ENCODE peak calls at places on chromosome 17, in six cellular contexts. One of them, this sample, is unnamed. For H3K36me3, the result is how much of the 10 kb centered on the place peaks cover.

GRCh38 chr17:38752930-38753506 is 477 bp downstream of the PSMB3 start:
- DNase-seq in spleen: peak
- DNase-seq in mesenchymal stem cell: no peak
- DNase-seq in aorta: no peak
- DNase-seq in body of pancreas: no peak
- DNase-seq in H7: no peak
- DNase-seq in this sample: no peak

GRCh38 chr17:43905985-43906852 is 1.1 kb downstream of the MPP2 start:
- DNase-seq in mesenchymal stem cell: peak
- DNase-seq in H7: peak
- DNase-seq in body of pancreas: peak
- DNase-seq in aorta: peak
- DNase-seq in spleen: no peak
- DNase-seq in this sample: no peak

GRCh38 chr17:7444682-7445010 is 215 bp upstream of the CHRNB1 start:
- DNase-seq in aorta: no peak
- DNase-seq in body of pancreas: no peak
- DNase-seq in spleen: no peak
- DNase-seq in mesenchymal stem cell: no peak
- DNase-seq in H7: no peak
- DNase-seq in this sample: peak

GRCh38 chr17:81741594-81742452 is 29.7 kb downstream of the SLC25A10 start:
- DNase-seq in mesenchymal stem cell: peak
- DNase-seq in body of pancreas: no peak
- DNase-seq in H7: no peak
- DNase-seq in aorta: no peak
- DNase-seq in spleen: no peak
- DNase-seq in this sample: no peak

GRCh38 chr17:16534236-16534635 is 34.8 kb downstream of the ZNF287 start:
- DNase-seq in body of pancreas: no peak
- DNase-seq in spleen: no peak
- DNase-seq in aorta: no peak
- DNase-seq in mesenchymal stem cell: no peak
- DNase-seq in H7: no peak
- DNase-seq in this sample: no peak

GRCh38 chr17:73348824-73349095 is 37.0 kb upstream of the CDC42EP4 start:
- DNase-seq in H7: no peak
- DNase-seq in aorta: no peak
- DNase-seq in body of pancreas: no peak
- DNase-seq in mesenchymal stem cell: no peak
- DNase-seq in spleen: no peak
- DNase-seq in this sample: no peak

GRCh38 chr17:16512011-16512410 is 20.0 kb upstream of the LRRC75A start:
- DNase-seq in spleen: peak
- DNase-seq in aorta: no peak
- DNase-seq in body of pancreas: no peak
- DNase-seq in H7: peak
- DNase-seq in mesenchymal stem cell: no peak
- DNase-seq in this sample: no peak

GRCh38 chr17:31492880-31493655 is 101.6 kb downstream of the RAB11FIP4 start:
- DNase-seq in aorta: peak
- DNase-seq in body of pancreas: peak
- DNase-seq in mesenchymal stem cell: no peak
- DNase-seq in spleen: peak
- DNase-seq in H7: no peak
- DNase-seq in this sample: no peak

GRCh38 chr17:60559659-60559994 is 33.6 kb upstream of the APPBP2 start:
- DNase-seq in H7: no peak
- DNase-seq in aorta: no peak
- DNase-seq in mesenchymal stem cell: no peak
- DNase-seq in spleen: no peak
- DNase-seq in body of pancreas: no peak
- DNase-seq in this sample: no peak

GRCh38 chr17:46191332-46192210 is 1.7 kb downstream of the KANSL1 start:
- DNase-seq in mesenchymal stem cell: peak
- DNase-seq in H7: peak
- DNase-seq in body of pancreas: no peak
- DNase-seq in aorta: no peak
- DNase-seq in spleen: no peak
- DNase-seq in this sample: peak

GRCh38 chr17:61504697-61505096 is 52.5 kb downstream of the TBX4 start:
- DNase-seq in body of pancreas: no peak
- DNase-seq in aorta: no peak
- DNase-seq in mesenchymal stem cell: peak
- DNase-seq in spleen: no peak
- DNase-seq in H7: no peak
- DNase-seq in this sample: peak

GRCh38 chr17:65177901-65178300 is 40.7 kb downstream of the RGS9 start:
- DNase-seq in H7: no peak
- DNase-seq in body of pancreas: no peak
- DNase-seq in aorta: no peak
- DNase-seq in spleen: no peak
- DNase-seq in mesenchymal stem cell: peak
- DNase-seq in this sample: peak

GRCh38 chr17:63626551-63627228 is 4.5 kb downstream of the MAP3K3 start:
- DNase-seq in aorta: no peak
- DNase-seq in body of pancreas: no peak
- DNase-seq in spleen: no peak
- DNase-seq in H7: no peak
- DNase-seq in mesenchymal stem cell: peak
- DNase-seq in this sample: no peak

GRCh38 chr17:80195671-80196529 is 24.2 kb downstream of the SGSH start:
- DNase-seq in mesenchymal stem cell: peak
- DNase-seq in H7: peak
- DNase-seq in body of pancreas: no peak
- DNase-seq in spleen: peak
- DNase-seq in aorta: no peak
- DNase-seq in this sample: no peak

GRCh38 chr17:72466199-72466598 is 345.4 kb downstream of the SOX9 start:
- DNase-seq in mesenchymal stem cell: peak
- DNase-seq in spleen: no peak
- DNase-seq in body of pancreas: no peak
- DNase-seq in aorta: no peak
- DNase-seq in H7: no peak
- DNase-seq in this sample: peak

GRCh38 chr17:14776791-14777190 is 475.9 kb downstream of the HS3ST3B1 start:
- DNase-seq in spleen: no peak
- DNase-seq in body of pancreas: no peak
- DNase-seq in mesenchymal stem cell: no peak
- DNase-seq in aorta: no peak
- DNase-seq in H7: no peak
- DNase-seq in this sample: peak

GRCh38 chr17:42386784-42387183 is 1.5 kb downstream of the STAT3 start:
- DNase-seq in aorta: no peak
- DNase-seq in spleen: no peak
- DNase-seq in body of pancreas: no peak
- DNase-seq in mesenchymal stem cell: no peak
- DNase-seq in H7: no peak
- DNase-seq in this sample: no peak

GRCh38 chr17:49093131-49093530 is 39.4 kb upstream of the B4GALNT2 start:
- DNase-seq in aorta: no peak
- DNase-seq in H7: no peak
- DNase-seq in body of pancreas: no peak
- DNase-seq in spleen: no peak
- DNase-seq in mesenchymal stem cell: no peak
- DNase-seq in this sample: no peak

GRCh38 chr17:68184816-68185436 is 62.9 kb upstream of the AMZ2 start:
- DNase-seq in mesenchymal stem cell: no peak
- DNase-seq in spleen: no peak
- DNase-seq in body of pancreas: no peak
- DNase-seq in aorta: no peak
- DNase-seq in H7: no peak
- DNase-seq in this sample: no peak

GRCh38 chr17:28274591-28275265 is 44.3 kb upstream of the TMEM97 start:
- DNase-seq in H7: no peak
- DNase-seq in mesenchymal stem cell: no peak
- DNase-seq in aorta: no peak
- DNase-seq in body of pancreas: no peak
- DNase-seq in spleen: no peak
- DNase-seq in this sample: no peak

GRCh38 chr17:27284811-27285415 is 9.0 kb upstream of the WSB1 start:
- DNase-seq in body of pancreas: no peak
- DNase-seq in H7: no peak
- DNase-seq in mesenchymal stem cell: no peak
- DNase-seq in aorta: no peak
- DNase-seq in spleen: no peak
- DNase-seq in this sample: no peak

GRCh38 chr17:29933379-29933778 is 3.4 kb upstream of the SSH2 start:
- DNase-seq in aorta: no peak
- DNase-seq in mesenchymal stem cell: peak
- DNase-seq in body of pancreas: no peak
- DNase-seq in spleen: no peak
- DNase-seq in H7: peak
- DNase-seq in this sample: peak

GRCh38 chr17:4850236-4850635 is 17.1 kb downstream of the MINK1 start:
- DNase-seq in spleen: no peak
- DNase-seq in mesenchymal stem cell: no peak
- DNase-seq in aorta: no peak
- DNase-seq in H7: no peak
- DNase-seq in body of pancreas: no peak
- DNase-seq in this sample: peak

DNA sequence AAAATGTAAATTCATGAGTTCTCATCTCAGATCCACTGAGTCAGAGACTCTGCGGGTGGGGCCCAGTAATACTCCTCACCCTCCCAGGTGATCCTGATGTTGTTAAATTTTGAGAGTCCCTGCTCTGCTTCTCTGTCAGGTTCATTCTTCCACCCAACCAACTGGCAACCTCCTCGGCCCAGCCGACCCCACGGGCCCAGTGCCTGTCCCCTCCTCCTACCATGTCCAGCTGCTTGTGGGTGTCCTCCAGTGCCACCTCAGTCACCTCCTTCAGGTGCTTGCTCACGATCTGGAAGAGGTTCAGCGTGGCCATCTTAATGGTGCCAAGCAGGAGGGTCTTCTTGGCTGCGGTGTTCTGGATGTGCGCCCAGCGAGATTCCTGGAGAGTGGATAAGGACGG is 9.8 kb downstream of the CCDC42 start:
- DNase-seq in H7: no peak
- DNase-seq in mesenchymal stem cell: no peak
- DNase-seq in body of pancreas: no peak
- DNase-seq in spleen: peak
- DNase-seq in aorta: no peak
- DNase-seq in this sample: no peak
- H3K4me3 ChIP-seq in H7: no peak
- H3K4me3 ChIP-seq in mesenchymal stem cell: no peak
- H3K4me3 ChIP-seq in body of pancreas: no peak
- H3K4me3 ChIP-seq in spleen: no peak
- H3K4me3 ChIP-seq in aorta: no peak
- H3K4me3 ChIP-seq in this sample: no peak

GRCh38 chr17:69240201-69240600 is 11.6 kb upstream of the ABCA10 start:
- DNase-seq in spleen: no peak
- DNase-seq in aorta: no peak
- DNase-seq in H7: no peak
- DNase-seq in body of pancreas: no peak
- DNase-seq in mesenchymal stem cell: no peak
- DNase-seq in this sample: no peak

GRCh38 chr17:69236464-69236863 is 7.8 kb upstream of the ABCA10 start:
- DNase-seq in spleen: no peak
- DNase-seq in aorta: no peak
- DNase-seq in body of pancreas: no peak
- DNase-seq in mesenchymal stem cell: no peak
- DNase-seq in H7: no peak
- DNase-seq in this sample: no peak

GRCh38 chr17:69239611-69240010 is 11.0 kb upstream of the ABCA10 start:
- DNase-seq in mesenchymal stem cell: no peak
- DNase-seq in spleen: no peak
- DNase-seq in H7: no peak
- DNase-seq in body of pancreas: no peak
- DNase-seq in aorta: no peak
- DNase-seq in this sample: no peak

GRCh38 chr17:69235338-69236058 is 6.9 kb upstream of the ABCA10 start:
- DNase-seq in H7: peak
- DNase-seq in body of pancreas: peak
- DNase-seq in mesenchymal stem cell: peak
- DNase-seq in spleen: peak
- DNase-seq in aorta: peak
- DNase-seq in this sample: peak

DNA sequence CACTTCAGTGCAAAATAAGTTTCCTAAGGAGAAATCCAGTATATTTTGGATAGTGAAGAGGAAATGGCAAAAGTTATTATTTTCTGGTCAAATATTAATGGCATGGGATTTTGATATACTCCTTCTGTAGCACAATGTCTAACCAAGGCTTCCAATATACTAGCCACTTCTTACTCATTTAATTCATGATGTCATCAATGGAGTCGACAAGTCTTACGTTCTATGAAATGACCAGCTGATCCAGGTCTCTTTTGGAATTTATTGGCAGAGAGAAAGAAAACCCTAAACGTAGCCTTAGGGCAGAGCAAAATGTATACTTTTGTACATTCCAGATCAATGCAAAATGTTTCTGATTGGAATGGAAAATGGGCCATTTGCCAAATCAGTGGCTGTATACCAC is 8.3 kb upstream of the ABCA10 start:
- DNase-seq in spleen: no peak
- DNase-seq in mesenchymal stem cell: no peak
- DNase-seq in aorta: no peak
- DNase-seq in H7: no peak
- DNase-seq in body of pancreas: no peak
- DNase-seq in this sample: no peak
- H3K36me3 ChIP-seq in spleen: under half
- H3K36me3 ChIP-seq in mesenchymal stem cell: under half
- H3K36me3 ChIP-seq in aorta: under half
- H3K36me3 ChIP-seq in H7: under half
- H3K36me3 ChIP-seq in body of pancreas: under half
- H3K36me3 ChIP-seq in this sample: under half

GRCh38 chr17:3003401-3004149 is 59.8 kb downstream of the OR1D5 start:
- DNase-seq in H7: peak
- DNase-seq in body of pancreas: peak
- DNase-seq in spleen: peak
- DNase-seq in mesenchymal stem cell: no peak
- DNase-seq in aorta: peak
- DNase-seq in this sample: no peak
- H3K4me3 ChIP-seq in H7: no peak
- H3K4me3 ChIP-seq in body of pancreas: no peak
- H3K4me3 ChIP-seq in spleen: no peak
- H3K4me3 ChIP-seq in mesenchymal stem cell: peak
- H3K4me3 ChIP-seq in aorta: no peak
- H3K4me3 ChIP-seq in this sample: no peak

DNA sequence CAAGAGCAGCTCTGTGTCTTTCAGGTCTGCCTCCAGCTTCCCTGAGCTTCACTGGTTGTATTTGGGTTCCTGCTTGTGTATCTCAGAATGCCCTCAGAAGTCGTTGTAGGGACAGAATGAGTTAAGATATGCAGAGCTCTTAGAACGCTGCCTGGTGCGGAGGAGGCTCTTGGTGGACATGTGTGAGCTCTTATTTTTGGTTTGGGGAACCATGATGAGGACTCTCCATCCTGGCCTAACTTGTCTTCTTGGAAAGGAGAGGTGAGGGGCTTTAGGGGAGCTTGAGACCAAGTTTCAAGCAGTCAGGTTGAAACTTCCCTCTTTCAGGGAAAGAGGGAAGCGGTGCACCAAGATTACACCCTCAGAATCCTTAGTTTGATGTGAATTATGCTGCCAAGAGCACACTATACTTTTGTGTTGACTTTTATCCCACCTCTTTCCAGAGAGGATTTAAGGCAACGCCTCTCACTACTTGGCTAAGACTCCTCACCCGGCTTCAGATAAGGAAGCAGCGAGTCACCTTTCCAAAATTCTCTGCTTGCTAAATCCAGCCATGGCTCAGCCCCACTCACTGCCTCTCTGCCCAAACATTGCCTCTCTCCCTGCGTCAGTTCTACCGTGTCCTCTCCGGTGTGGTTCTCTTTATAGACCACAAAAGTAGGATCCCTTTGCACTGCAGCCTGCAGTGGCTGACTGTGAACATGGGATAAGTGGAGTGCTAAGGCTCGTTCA is 12.7 kb downstream of the CDK5RAP3 start:
- DNase-seq in mesenchymal stem cell: no peak
- DNase-seq in aorta: no peak
- DNase-seq in spleen: no peak
- DNase-seq in H7: no peak
- DNase-seq in body of pancreas: no peak
- DNase-seq in this sample: no peak
- H3K36me3 ChIP-seq in mesenchymal stem cell: under half
- H3K36me3 ChIP-seq in aorta: under half
- H3K36me3 ChIP-seq in spleen: half or more
- H3K36me3 ChIP-seq in H7: under half
- H3K36me3 ChIP-seq in body of pancreas: under half
- H3K36me3 ChIP-seq in this sample: under half